ENCODE peak calls at places on chromosomes 4 and X, in eight cellular contexts. M is astrocyte of the spinal cord, R is pons, Q is MCF 10A, F is right cardiac atrium, B is NCI-H82, G is NCI-H774, L is adipocyte. U is an unnamed sample.
A peak's percentile ranks its signal among the peaks of the same experiment; 100 is the strongest.

GRCh38 chrX:30910124-30910860 is 21.2 kb upstream of the TAB3 start:
- DNase-seq in Q (no peak), B (no peak), L (peak; percentile 2), R (no peak), G (no peak), F (no peak), M (peak; percentile 69), U (no peak)

GRCh38 chr4:15805583-15806517 is 27.7 kb downstream of the CD38 start:
- DNase-seq in R (peak; percentile 73), M (peak; percentile 64), G (peak; percentile 50), F (no peak), Q (peak; percentile 80), L (peak; percentile 73), B (peak; percentile 84), U (peak; percentile 23)

GRCh38 chr4:112514079-112514448 is 1.9 kb downstream of the NEUROG2 start:
- DNase-seq in Q (no peak), G (no peak), M (no peak), R (no peak), B (peak; percentile 43), L (no peak), F (no peak), U (no peak)

GRCh38 chr4:36386691-36387090 is 105.3 kb downstream of the DTHD1 start:
- DNase-seq in B (no peak), Q (no peak), L (no peak), F (no peak), R (peak; percentile 49), G (no peak), M (no peak), U (no peak)

GRCh38 chr4:77006753-77007355 is 57.3 kb downstream of the SEPTIN11 start:
- DNase-seq in L (no peak), R (no peak), M (no peak), Q (no peak), F (no peak), G (no peak), B (no peak), U (no peak)

GRCh38 chr4:105963461-105964400 is 68.5 kb downstream of the NPNT start:
- DNase-seq in Q (peak; percentile 23), F (no peak), R (no peak), G (no peak), B (no peak), M (no peak), L (peak; percentile 56), U (no peak)

GRCh38 chrX:53071604-53072417 is 10.4 kb upstream of the TSPYL2 start:
- DNase-seq in M (peak; percentile 52), Q (peak; percentile 86), B (peak; percentile 88), F (peak; percentile 67), G (peak; percentile 68), L (peak; percentile 83), R (peak; percentile 76), U (peak; percentile 75)

GRCh38 chrX:149004936-149005335 is 500.2 kb downstream of the IDS start:
- DNase-seq in B (peak; percentile 9), Q (no peak), F (no peak), R (no peak), L (no peak), G (no peak), M (no peak), U (no peak)

GRCh38 chr4:86036729-86037128 is 323.1 kb downstream of the MAPK10 start:
- DNase-seq in M (peak; percentile 76), R (no peak), Q (peak; percentile 70), B (no peak), L (peak; percentile 55), F (no peak), G (no peak), U (peak; percentile 80)

GRCh38 chr4:56655209-56655626 is 25.9 kb downstream of the HOPX start:
- DNase-seq in R (no peak), G (no peak), B (peak; percentile 37), L (peak; percentile 44), M (peak; percentile 49), Q (no peak), F (peak; percentile 15), U (no peak)

GRCh38 chr4:38013461-38014366 is 53.5 kb downstream of the PTTG2 start:
- DNase-seq in G (no peak), M (peak; percentile 76), R (peak; percentile 22), Q (no peak), L (no peak), B (no peak), F (peak; percentile 61), U (peak; percentile 48)

GRCh38 chr4:25892796-25893195 is 21.2 kb upstream of the SMIM20 start:
- DNase-seq in F (peak; percentile 26), L (no peak), Q (no peak), B (no peak), G (no peak), R (no peak), M (no peak), U (no peak)

GRCh38 chr4:3816256-3816825 is 50.2 kb downstream of the ADRA2C start:
- DNase-seq in F (peak; percentile 2), M (no peak), G (no peak), Q (no peak), L (no peak), R (no peak), B (no peak), U (no peak)

GRCh38 chrX:113408843-113409242 is 568.2 kb upstream of the AMOT start:
- DNase-seq in R (no peak), B (no peak), F (no peak), L (no peak), M (no peak), Q (no peak), G (no peak), U (no peak)

GRCh38 chr4:3513807-3514206 is 18.4 kb downstream of the LRPAP1 start:
- DNase-seq in G (no peak), M (no peak), R (no peak), Q (no peak), B (no peak), L (no peak), F (peak; percentile 12), U (no peak)

GRCh38 chr4:13703096-13703495 is 75.6 kb upstream of the BOD1L1 start:
- DNase-seq in G (no peak), L (no peak), B (peak; percentile 86), M (no peak), F (no peak), R (no peak), Q (no peak), U (no peak)

GRCh38 chrX:49878128-49878833 is 1.0 kb upstream of the USP27X start:
- DNase-seq in M (no peak), F (peak; percentile 9), G (no peak), Q (no peak), B (peak; percentile 16), R (peak; percentile 15), L (no peak), U (no peak)

U was measured in NCI-H2029.